ENCODE peak calls at places on chromosome 17, in nine cellular contexts. One of them, this sample, is unnamed.
A peak's percentile ranks its signal among the peaks of the same experiment; 100 is the strongest.

GRCh38 chr17:75652934-75653549 is 13.9 kb downstream of the RECQL5 start:
- DNase-seq in T-helper 2 cell: no peak
- DNase-seq in breast epithelium: no peak
- DNase-seq in choroid plexus epithelial cell: peak; percentile 62
- DNase-seq in activated naive CD8-positive, alpha-beta T cell treated with anti-CD3 and anti-CD28 coated beads for 36 hours: peak; percentile 43
- DNase-seq in HTR-8/SVneo: peak; percentile 69
- DNase-seq in aorta: no peak
- DNase-seq in left cardiac atrium: no peak
- DNase-seq in stimulated activated CD8-positive, alpha-beta memory T cell treated with anti-CD3 and anti-CD28 coated beads, Interleukin-4, amount 100 ng/mL, for 4 hours: no peak
- DNase-seq in this sample: peak; percentile 45

GRCh38 chr17:1941241-1942065 is 83.7 kb downstream of the RTN4RL1 start:
- DNase-seq in choroid plexus epithelial cell: no peak
- DNase-seq in activated naive CD8-positive, alpha-beta T cell treated with anti-CD3 and anti-CD28 coated beads for 36 hours: no peak
- DNase-seq in left cardiac atrium: no peak
- DNase-seq in breast epithelium: no peak
- DNase-seq in T-helper 2 cell: no peak
- DNase-seq in HTR-8/SVneo: no peak
- DNase-seq in stimulated activated CD8-positive, alpha-beta memory T cell treated with anti-CD3 and anti-CD28 coated beads, Interleukin-4, amount 100 ng/mL, for 4 hours: no peak
- DNase-seq in aorta: no peak
- DNase-seq in this sample: no peak

GRCh38 chr17:2337152-2337810 is at the start of gene SGSM2:
- DNase-seq in choroid plexus epithelial cell: peak; percentile 60
- DNase-seq in left cardiac atrium: peak; percentile 77
- DNase-seq in activated naive CD8-positive, alpha-beta T cell treated with anti-CD3 and anti-CD28 coated beads for 36 hours: peak; percentile 79
- DNase-seq in breast epithelium: no peak
- DNase-seq in stimulated activated CD8-positive, alpha-beta memory T cell treated with anti-CD3 and anti-CD28 coated beads, Interleukin-4, amount 100 ng/mL, for 4 hours: no peak
- DNase-seq in HTR-8/SVneo: peak; percentile 75
- DNase-seq in T-helper 2 cell: peak; percentile 55
- DNase-seq in aorta: peak; percentile 89
- DNase-seq in this sample: peak; percentile 55

GRCh38 chr17:81018044-81018802 is 16.7 kb upstream of the BAIAP2 start:
- DNase-seq in aorta: peak; percentile 64
- DNase-seq in stimulated activated CD8-positive, alpha-beta memory T cell treated with anti-CD3 and anti-CD28 coated beads, Interleukin-4, amount 100 ng/mL, for 4 hours: no peak
- DNase-seq in breast epithelium: no peak
- DNase-seq in T-helper 2 cell: no peak
- DNase-seq in choroid plexus epithelial cell: peak; percentile 72
- DNase-seq in HTR-8/SVneo: no peak
- DNase-seq in left cardiac atrium: no peak
- DNase-seq in activated naive CD8-positive, alpha-beta T cell treated with anti-CD3 and anti-CD28 coated beads for 36 hours: peak; percentile 38
- DNase-seq in this sample: no peak

GRCh38 chr17:9229160-9229825 is 208.0 kb downstream of the NTN1 start:
- DNase-seq in aorta: no peak
- DNase-seq in breast epithelium: no peak
- DNase-seq in activated naive CD8-positive, alpha-beta T cell treated with anti-CD3 and anti-CD28 coated beads for 36 hours: no peak
- DNase-seq in HTR-8/SVneo: no peak
- DNase-seq in T-helper 2 cell: no peak
- DNase-seq in left cardiac atrium: no peak
- DNase-seq in stimulated activated CD8-positive, alpha-beta memory T cell treated with anti-CD3 and anti-CD28 coated beads, Interleukin-4, amount 100 ng/mL, for 4 hours: no peak
- DNase-seq in choroid plexus epithelial cell: no peak
- DNase-seq in this sample: no peak

GRCh38 chr17:38747385-38748328 is 479 bp downstream of the PCGF2 start:
- DNase-seq in T-helper 2 cell: no peak
- DNase-seq in left cardiac atrium: peak; percentile 74
- DNase-seq in HTR-8/SVneo: no peak
- DNase-seq in breast epithelium: no peak
- DNase-seq in stimulated activated CD8-positive, alpha-beta memory T cell treated with anti-CD3 and anti-CD28 coated beads, Interleukin-4, amount 100 ng/mL, for 4 hours: no peak
- DNase-seq in aorta: peak; percentile 91
- DNase-seq in activated naive CD8-positive, alpha-beta T cell treated with anti-CD3 and anti-CD28 coated beads for 36 hours: no peak
- DNase-seq in choroid plexus epithelial cell: no peak
- DNase-seq in this sample: no peak

GRCh38 chr17:7384489-7385081 is 3.7 kb downstream of the TNK1 start:
- DNase-seq in activated naive CD8-positive, alpha-beta T cell treated with anti-CD3 and anti-CD28 coated beads for 36 hours: no peak
- DNase-seq in HTR-8/SVneo: no peak
- DNase-seq in breast epithelium: no peak
- DNase-seq in aorta: no peak
- DNase-seq in left cardiac atrium: no peak
- DNase-seq in choroid plexus epithelial cell: no peak
- DNase-seq in T-helper 2 cell: no peak
- DNase-seq in stimulated activated CD8-positive, alpha-beta memory T cell treated with anti-CD3 and anti-CD28 coated beads, Interleukin-4, amount 100 ng/mL, for 4 hours: no peak
- DNase-seq in this sample: no peak

GRCh38 chr17:61284174-61284573 is 115.5 kb upstream of the TBX2 start:
- DNase-seq in HTR-8/SVneo: peak; percentile 34
- DNase-seq in breast epithelium: no peak
- DNase-seq in stimulated activated CD8-positive, alpha-beta memory T cell treated with anti-CD3 and anti-CD28 coated beads, Interleukin-4, amount 100 ng/mL, for 4 hours: no peak
- DNase-seq in left cardiac atrium: no peak
- DNase-seq in T-helper 2 cell: no peak
- DNase-seq in activated naive CD8-positive, alpha-beta T cell treated with anti-CD3 and anti-CD28 coated beads for 36 hours: no peak
- DNase-seq in aorta: no peak
- DNase-seq in choroid plexus epithelial cell: peak; percentile 92
- DNase-seq in this sample: peak; percentile 34

GRCh38 chr17:12637015-12637414 is 28.7 kb upstream of the MYOCD start:
- DNase-seq in T-helper 2 cell: no peak
- DNase-seq in stimulated activated CD8-positive, alpha-beta memory T cell treated with anti-CD3 and anti-CD28 coated beads, Interleukin-4, amount 100 ng/mL, for 4 hours: no peak
- DNase-seq in breast epithelium: no peak
- DNase-seq in activated naive CD8-positive, alpha-beta T cell treated with anti-CD3 and anti-CD28 coated beads for 36 hours: no peak
- DNase-seq in left cardiac atrium: no peak
- DNase-seq in choroid plexus epithelial cell: peak; percentile 98
- DNase-seq in aorta: no peak
- DNase-seq in HTR-8/SVneo: peak; percentile 33
- DNase-seq in this sample: no peak

GRCh38 chr17:60993497-60993896 is 315.8 kb downstream of the BCAS3 start:
- DNase-seq in stimulated activated CD8-positive, alpha-beta memory T cell treated with anti-CD3 and anti-CD28 coated beads, Interleukin-4, amount 100 ng/mL, for 4 hours: no peak
- DNase-seq in activated naive CD8-positive, alpha-beta T cell treated with anti-CD3 and anti-CD28 coated beads for 36 hours: no peak
- DNase-seq in aorta: no peak
- DNase-seq in HTR-8/SVneo: no peak
- DNase-seq in breast epithelium: no peak
- DNase-seq in T-helper 2 cell: no peak
- DNase-seq in choroid plexus epithelial cell: no peak
- DNase-seq in left cardiac atrium: no peak
- DNase-seq in this sample: no peak

GRCh38 chr17:44826123-44826790 is 3.8 kb downstream of the GJC1 start:
- DNase-seq in activated naive CD8-positive, alpha-beta T cell treated with anti-CD3 and anti-CD28 coated beads for 36 hours: no peak
- DNase-seq in breast epithelium: no peak
- DNase-seq in left cardiac atrium: no peak
- DNase-seq in T-helper 2 cell: no peak
- DNase-seq in stimulated activated CD8-positive, alpha-beta memory T cell treated with anti-CD3 and anti-CD28 coated beads, Interleukin-4, amount 100 ng/mL, for 4 hours: no peak
- DNase-seq in aorta: no peak
- DNase-seq in choroid plexus epithelial cell: no peak
- DNase-seq in HTR-8/SVneo: no peak
- DNase-seq in this sample: no peak

GRCh38 chr17:76232342-76232741 is 8.0 kb downstream of the RNF157 start:
- DNase-seq in HTR-8/SVneo: no peak
- DNase-seq in choroid plexus epithelial cell: peak; percentile 57
- DNase-seq in breast epithelium: no peak
- DNase-seq in T-helper 2 cell: no peak
- DNase-seq in aorta: no peak
- DNase-seq in left cardiac atrium: no peak
- DNase-seq in stimulated activated CD8-positive, alpha-beta memory T cell treated with anti-CD3 and anti-CD28 coated beads, Interleukin-4, amount 100 ng/mL, for 4 hours: no peak
- DNase-seq in activated naive CD8-positive, alpha-beta T cell treated with anti-CD3 and anti-CD28 coated beads for 36 hours: no peak
- DNase-seq in this sample: no peak

GRCh38 chr17:17098426-17099035 is 56.3 kb downstream of the MPRIP start:
- DNase-seq in activated naive CD8-positive, alpha-beta T cell treated with anti-CD3 and anti-CD28 coated beads for 36 hours: no peak
- DNase-seq in aorta: no peak
- DNase-seq in breast epithelium: no peak
- DNase-seq in stimulated activated CD8-positive, alpha-beta memory T cell treated with anti-CD3 and anti-CD28 coated beads, Interleukin-4, amount 100 ng/mL, for 4 hours: no peak
- DNase-seq in choroid plexus epithelial cell: peak; percentile 49
- DNase-seq in HTR-8/SVneo: no peak
- DNase-seq in left cardiac atrium: peak; percentile 65
- DNase-seq in T-helper 2 cell: no peak
- DNase-seq in this sample: peak; percentile 67

GRCh38 chr17:72176516-72176851 is 55.7 kb downstream of the SOX9 start:
- DNase-seq in choroid plexus epithelial cell: no peak
- DNase-seq in breast epithelium: no peak
- DNase-seq in stimulated activated CD8-positive, alpha-beta memory T cell treated with anti-CD3 and anti-CD28 coated beads, Interleukin-4, amount 100 ng/mL, for 4 hours: no peak
- DNase-seq in T-helper 2 cell: no peak
- DNase-seq in aorta: no peak
- DNase-seq in HTR-8/SVneo: no peak
- DNase-seq in left cardiac atrium: no peak
- DNase-seq in activated naive CD8-positive, alpha-beta T cell treated with anti-CD3 and anti-CD28 coated beads for 36 hours: no peak
- DNase-seq in this sample: no peak

GRCh38 chr17:30104575-30105339 is 11.9 kb upstream of the NSRP1 start:
- DNase-seq in left cardiac atrium: peak; percentile 82
- DNase-seq in aorta: peak; percentile 87
- DNase-seq in activated naive CD8-positive, alpha-beta T cell treated with anti-CD3 and anti-CD28 coated beads for 36 hours: peak; percentile 65
- DNase-seq in breast epithelium: peak; percentile 64
- DNase-seq in HTR-8/SVneo: peak; percentile 83
- DNase-seq in stimulated activated CD8-positive, alpha-beta memory T cell treated with anti-CD3 and anti-CD28 coated beads, Interleukin-4, amount 100 ng/mL, for 4 hours: peak; percentile 56
- DNase-seq in choroid plexus epithelial cell: peak; percentile 89
- DNase-seq in T-helper 2 cell: peak; percentile 16
- DNase-seq in this sample: peak; percentile 93

GRCh38 chr17:77325826-77326581 is 185.2 kb downstream of the SEC14L1 start:
- DNase-seq in T-helper 2 cell: no peak
- DNase-seq in stimulated activated CD8-positive, alpha-beta memory T cell treated with anti-CD3 and anti-CD28 coated beads, Interleukin-4, amount 100 ng/mL, for 4 hours: no peak
- DNase-seq in choroid plexus epithelial cell: peak; percentile 64
- DNase-seq in HTR-8/SVneo: no peak
- DNase-seq in activated naive CD8-positive, alpha-beta T cell treated with anti-CD3 and anti-CD28 coated beads for 36 hours: peak; percentile 45
- DNase-seq in breast epithelium: peak; percentile 46
- DNase-seq in aorta: peak; percentile 72
- DNase-seq in left cardiac atrium: no peak
- DNase-seq in this sample: no peak

GRCh38 chr17:39174907-39175694 is 9.1 kb upstream of the ARL5C start:
- DNase-seq in choroid plexus epithelial cell: peak; percentile 78
- DNase-seq in left cardiac atrium: peak; percentile 86
- DNase-seq in activated naive CD8-positive, alpha-beta T cell treated with anti-CD3 and anti-CD28 coated beads for 36 hours: peak; percentile 71
- DNase-seq in T-helper 2 cell: peak; percentile 54
- DNase-seq in stimulated activated CD8-positive, alpha-beta memory T cell treated with anti-CD3 and anti-CD28 coated beads, Interleukin-4, amount 100 ng/mL, for 4 hours: peak; percentile 68
- DNase-seq in HTR-8/SVneo: peak; percentile 84
- DNase-seq in breast epithelium: peak; percentile 71
- DNase-seq in aorta: peak; percentile 94
- DNase-seq in this sample: peak; percentile 88

GRCh38 chr17:36691606-36692005 is 90.2 kb downstream of the MRM1 start:
- DNase-seq in left cardiac atrium: no peak
- DNase-seq in activated naive CD8-positive, alpha-beta T cell treated with anti-CD3 and anti-CD28 coated beads for 36 hours: no peak
- DNase-seq in stimulated activated CD8-positive, alpha-beta memory T cell treated with anti-CD3 and anti-CD28 coated beads, Interleukin-4, amount 100 ng/mL, for 4 hours: no peak
- DNase-seq in breast epithelium: no peak
- DNase-seq in T-helper 2 cell: no peak
- DNase-seq in choroid plexus epithelial cell: no peak
- DNase-seq in HTR-8/SVneo: no peak
- DNase-seq in aorta: no peak
- DNase-seq in this sample: no peak

GRCh38 chr17:35896011-35896587 is 15.9 kb upstream of the CCL5 start:
- DNase-seq in T-helper 2 cell: no peak
- DNase-seq in stimulated activated CD8-positive, alpha-beta memory T cell treated with anti-CD3 and anti-CD28 coated beads, Interleukin-4, amount 100 ng/mL, for 4 hours: no peak
- DNase-seq in breast epithelium: no peak
- DNase-seq in HTR-8/SVneo: no peak
- DNase-seq in left cardiac atrium: no peak
- DNase-seq in choroid plexus epithelial cell: peak; percentile 56
- DNase-seq in aorta: no peak
- DNase-seq in activated naive CD8-positive, alpha-beta T cell treated with anti-CD3 and anti-CD28 coated beads for 36 hours: peak; percentile 55
- DNase-seq in this sample: no peak

GRCh38 chr17:13825526-13826040 is 223.9 kb upstream of the HS3ST3A1 start:
- DNase-seq in activated naive CD8-positive, alpha-beta T cell treated with anti-CD3 and anti-CD28 coated beads for 36 hours: no peak
- DNase-seq in left cardiac atrium: no peak
- DNase-seq in T-helper 2 cell: no peak
- DNase-seq in choroid plexus epithelial cell: no peak
- DNase-seq in aorta: no peak
- DNase-seq in breast epithelium: no peak
- DNase-seq in HTR-8/SVneo: no peak
- DNase-seq in stimulated activated CD8-positive, alpha-beta memory T cell treated with anti-CD3 and anti-CD28 coated beads, Interleukin-4, amount 100 ng/mL, for 4 hours: no peak
- DNase-seq in this sample: no peak

GRCh38 chr17:9179602-9180001 is 158.3 kb downstream of the NTN1 start:
- DNase-seq in stimulated activated CD8-positive, alpha-beta memory T cell treated with anti-CD3 and anti-CD28 coated beads, Interleukin-4, amount 100 ng/mL, for 4 hours: no peak
- DNase-seq in activated naive CD8-positive, alpha-beta T cell treated with anti-CD3 and anti-CD28 coated beads for 36 hours: no peak
- DNase-seq in HTR-8/SVneo: no peak
- DNase-seq in left cardiac atrium: no peak
- DNase-seq in choroid plexus epithelial cell: no peak
- DNase-seq in aorta: no peak
- DNase-seq in breast epithelium: no peak
- DNase-seq in T-helper 2 cell: no peak
- DNase-seq in this sample: no peak

GRCh38 chr17:81285179-81285878 is 9.8 kb downstream of the SLC38A10 start:
- DNase-seq in choroid plexus epithelial cell: peak; percentile 71
- DNase-seq in breast epithelium: no peak
- DNase-seq in activated naive CD8-positive, alpha-beta T cell treated with anti-CD3 and anti-CD28 coated beads for 36 hours: peak; percentile 66
- DNase-seq in T-helper 2 cell: no peak
- DNase-seq in stimulated activated CD8-positive, alpha-beta memory T cell treated with anti-CD3 and anti-CD28 coated beads, Interleukin-4, amount 100 ng/mL, for 4 hours: peak; percentile 18
- DNase-seq in aorta: peak; percentile 91
- DNase-seq in left cardiac atrium: peak; percentile 90
- DNase-seq in HTR-8/SVneo: no peak
- DNase-seq in this sample: peak; percentile 49

GRCh38 chr17:17269926-17270773 is 10.9 kb downstream of the COPS3 start:
- DNase-seq in aorta: no peak
- DNase-seq in choroid plexus epithelial cell: peak; percentile 11
- DNase-seq in HTR-8/SVneo: no peak
- DNase-seq in T-helper 2 cell: no peak
- DNase-seq in breast epithelium: no peak
- DNase-seq in stimulated activated CD8-positive, alpha-beta memory T cell treated with anti-CD3 and anti-CD28 coated beads, Interleukin-4, amount 100 ng/mL, for 4 hours: no peak
- DNase-seq in left cardiac atrium: no peak
- DNase-seq in activated naive CD8-positive, alpha-beta T cell treated with anti-CD3 and anti-CD28 coated beads for 36 hours: peak; percentile 20
- DNase-seq in this sample: no peak

GRCh38 chr17:69967910-69968411 is 107.1 kb upstream of the KCNJ16 start:
- DNase-seq in choroid plexus epithelial cell: peak; percentile 96
- DNase-seq in left cardiac atrium: no peak
- DNase-seq in aorta: no peak
- DNase-seq in activated naive CD8-positive, alpha-beta T cell treated with anti-CD3 and anti-CD28 coated beads for 36 hours: no peak
- DNase-seq in T-helper 2 cell: no peak
- DNase-seq in HTR-8/SVneo: no peak
- DNase-seq in stimulated activated CD8-positive, alpha-beta memory T cell treated with anti-CD3 and anti-CD28 coated beads, Interleukin-4, amount 100 ng/mL, for 4 hours: no peak
- DNase-seq in breast epithelium: no peak
- DNase-seq in this sample: no peak

GRCh38 chr17:61389670-61390478 is 9.8 kb upstream of the TBX2 start:
- DNase-seq in left cardiac atrium: peak; percentile 13
- DNase-seq in activated naive CD8-positive, alpha-beta T cell treated with anti-CD3 and anti-CD28 coated beads for 36 hours: peak; percentile 68
- DNase-seq in T-helper 2 cell: no peak
- DNase-seq in HTR-8/SVneo: no peak
- DNase-seq in choroid plexus epithelial cell: peak; percentile 63
- DNase-seq in aorta: peak; percentile 88
- DNase-seq in breast epithelium: no peak
- DNase-seq in stimulated activated CD8-positive, alpha-beta memory T cell treated with anti-CD3 and anti-CD28 coated beads, Interleukin-4, amount 100 ng/mL, for 4 hours: no peak
- DNase-seq in this sample: no peak

GRCh38 chr17:47847341-47848197 is 3.4 kb downstream of the SP6 start:
- DNase-seq in breast epithelium: no peak
- DNase-seq in choroid plexus epithelial cell: peak; percentile 45
- DNase-seq in left cardiac atrium: no peak
- DNase-seq in T-helper 2 cell: no peak
- DNase-seq in aorta: no peak
- DNase-seq in stimulated activated CD8-positive, alpha-beta memory T cell treated with anti-CD3 and anti-CD28 coated beads, Interleukin-4, amount 100 ng/mL, for 4 hours: no peak
- DNase-seq in activated naive CD8-positive, alpha-beta T cell treated with anti-CD3 and anti-CD28 coated beads for 36 hours: peak; percentile 36
- DNase-seq in HTR-8/SVneo: no peak
- DNase-seq in this sample: peak; percentile 50

GRCh38 chr17:7747586-7747985 is 30.0 kb downstream of the DNAH2 start:
- DNase-seq in stimulated activated CD8-positive, alpha-beta memory T cell treated with anti-CD3 and anti-CD28 coated beads, Interleukin-4, amount 100 ng/mL, for 4 hours: no peak
- DNase-seq in left cardiac atrium: no peak
- DNase-seq in aorta: no peak
- DNase-seq in activated naive CD8-positive, alpha-beta T cell treated with anti-CD3 and anti-CD28 coated beads for 36 hours: no peak
- DNase-seq in T-helper 2 cell: no peak
- DNase-seq in HTR-8/SVneo: peak; percentile 52
- DNase-seq in choroid plexus epithelial cell: peak; percentile 76
- DNase-seq in breast epithelium: no peak
- DNase-seq in this sample: no peak

GRCh38 chr17:73516356-73516755 is 127.9 kb downstream of the SDK2 start:
- DNase-seq in HTR-8/SVneo: no peak
- DNase-seq in choroid plexus epithelial cell: no peak
- DNase-seq in stimulated activated CD8-positive, alpha-beta memory T cell treated with anti-CD3 and anti-CD28 coated beads, Interleukin-4, amount 100 ng/mL, for 4 hours: no peak
- DNase-seq in aorta: no peak
- DNase-seq in activated naive CD8-positive, alpha-beta T cell treated with anti-CD3 and anti-CD28 coated beads for 36 hours: no peak
- DNase-seq in breast epithelium: no peak
- DNase-seq in left cardiac atrium: no peak
- DNase-seq in T-helper 2 cell: no peak
- DNase-seq in this sample: no peak